ENCODE peak calls at places on chromosomes 11 and 22, in ten cellular contexts. One of them, this sample, is unnamed.
A peak's percentile ranks its signal among the peaks of the same experiment; 100 is the strongest.

GRCh38 chr11:61281581-61282250 is 13.4 kb downstream of the VWCE start:
- DNase-seq in NB4: peak; percentile 34
- DNase-seq in OCI-LY7: peak; percentile 39
- DNase-seq in psoas muscle: peak; percentile 64
- DNase-seq in sigmoid colon: peak; percentile 71
- DNase-seq in fibroblast of villous mesenchyme: peak; percentile 34
- DNase-seq in IMR-90: no peak
- DNase-seq in uterus: peak; percentile 49
- DNase-seq in cardiac muscle cell: peak; percentile 58
- DNase-seq in A549: peak; percentile 67
- DNase-seq in this sample: no peak

GRCh38 chr11:125454047-125454446 is 42.0 kb downstream of the FEZ1 start:
- DNase-seq in NB4: no peak
- DNase-seq in OCI-LY7: no peak
- DNase-seq in psoas muscle: no peak
- DNase-seq in sigmoid colon: no peak
- DNase-seq in fibroblast of villous mesenchyme: no peak
- DNase-seq in IMR-90: no peak
- DNase-seq in uterus: no peak
- DNase-seq in cardiac muscle cell: no peak
- DNase-seq in A549: no peak
- DNase-seq in this sample: no peak

GRCh38 chr11:102384419-102385052 is 37.5 kb downstream of the BIRC2 start:
- DNase-seq in NB4: no peak
- DNase-seq in OCI-LY7: no peak
- DNase-seq in psoas muscle: no peak
- DNase-seq in sigmoid colon: no peak
- DNase-seq in fibroblast of villous mesenchyme: no peak
- DNase-seq in IMR-90: no peak
- DNase-seq in uterus: peak; percentile 50
- DNase-seq in cardiac muscle cell: no peak
- DNase-seq in A549: no peak
- DNase-seq in this sample: no peak

GRCh38 chr11:3609416-3610265 is 32.2 kb downstream of the ART5 start:
- DNase-seq in NB4: peak; percentile 51
- DNase-seq in OCI-LY7: peak; percentile 51
- DNase-seq in psoas muscle: no peak
- DNase-seq in sigmoid colon: no peak
- DNase-seq in fibroblast of villous mesenchyme: peak; percentile 44
- DNase-seq in IMR-90: peak; percentile 37
- DNase-seq in uterus: no peak
- DNase-seq in cardiac muscle cell: peak; percentile 54
- DNase-seq in A549: peak; percentile 47
- DNase-seq in this sample: no peak

GRCh38 chr11:126978911-126979310 is 21.7 kb downstream of the KIRREL3 start:
- DNase-seq in NB4: no peak
- DNase-seq in OCI-LY7: no peak
- DNase-seq in psoas muscle: no peak
- DNase-seq in sigmoid colon: no peak
- DNase-seq in fibroblast of villous mesenchyme: no peak
- DNase-seq in IMR-90: no peak
- DNase-seq in uterus: no peak
- DNase-seq in cardiac muscle cell: no peak
- DNase-seq in A549: no peak
- DNase-seq in this sample: no peak

GRCh38 chr11:100929377-100929776 is 200.2 kb downstream of the PGR start:
- DNase-seq in NB4: no peak
- DNase-seq in OCI-LY7: no peak
- DNase-seq in psoas muscle: no peak
- DNase-seq in sigmoid colon: no peak
- DNase-seq in fibroblast of villous mesenchyme: peak; percentile 39
- DNase-seq in IMR-90: peak; percentile 81
- DNase-seq in uterus: no peak
- DNase-seq in cardiac muscle cell: peak; percentile 42
- DNase-seq in A549: no peak
- DNase-seq in this sample: no peak

GRCh38 chr22:36911887-36912661 is 1.4 kb upstream of the CSF2RB start:
- DNase-seq in NB4: no peak
- DNase-seq in OCI-LY7: no peak
- DNase-seq in psoas muscle: no peak
- DNase-seq in sigmoid colon: no peak
- DNase-seq in fibroblast of villous mesenchyme: no peak
- DNase-seq in IMR-90: no peak
- DNase-seq in uterus: no peak
- DNase-seq in cardiac muscle cell: peak; percentile 38
- DNase-seq in A549: no peak
- DNase-seq in this sample: no peak

GRCh38 chr11:3627291-3627690 is 14.5 kb downstream of the ART5 start:
- DNase-seq in NB4: no peak
- DNase-seq in OCI-LY7: no peak
- DNase-seq in psoas muscle: peak; percentile 10
- DNase-seq in sigmoid colon: no peak
- DNase-seq in fibroblast of villous mesenchyme: peak; percentile 55
- DNase-seq in IMR-90: peak; percentile 81
- DNase-seq in uterus: no peak
- DNase-seq in cardiac muscle cell: peak; percentile 60
- DNase-seq in A549: peak; percentile 36
- DNase-seq in this sample: no peak

GRCh38 chr11:128488471-128488870 is 98.9 kb downstream of the ETS1 start:
- DNase-seq in NB4: peak; percentile 96
- DNase-seq in OCI-LY7: no peak
- DNase-seq in psoas muscle: no peak
- DNase-seq in sigmoid colon: no peak
- DNase-seq in fibroblast of villous mesenchyme: peak; percentile 97
- DNase-seq in IMR-90: peak; percentile 98
- DNase-seq in uterus: no peak
- DNase-seq in cardiac muscle cell: peak; percentile 95
- DNase-seq in A549: no peak
- DNase-seq in this sample: peak; percentile 90

GRCh38 chr22:44583076-44583760 is 85.2 kb upstream of the RTL6 start:
- DNase-seq in NB4: peak; percentile 55
- DNase-seq in OCI-LY7: no peak
- DNase-seq in psoas muscle: peak; percentile 13
- DNase-seq in sigmoid colon: peak; percentile 38
- DNase-seq in fibroblast of villous mesenchyme: no peak
- DNase-seq in IMR-90: peak; percentile 32
- DNase-seq in uterus: peak; percentile 7
- DNase-seq in cardiac muscle cell: peak; percentile 46
- DNase-seq in A549: peak; percentile 18
- DNase-seq in this sample: no peak

GRCh38 chr22:43100223-43100622 is 10.3 kb upstream of the BIK start:
- DNase-seq in NB4: no peak
- DNase-seq in OCI-LY7: no peak
- DNase-seq in psoas muscle: no peak
- DNase-seq in sigmoid colon: no peak
- DNase-seq in fibroblast of villous mesenchyme: no peak
- DNase-seq in IMR-90: peak; percentile 68
- DNase-seq in uterus: no peak
- DNase-seq in cardiac muscle cell: no peak
- DNase-seq in A549: no peak
- DNase-seq in this sample: no peak

GRCh38 chr22:36409911-36410756 is 22.4 kb upstream of the MYH9 start:
- DNase-seq in NB4: no peak
- DNase-seq in OCI-LY7: peak; percentile 93
- DNase-seq in psoas muscle: peak; percentile 74
- DNase-seq in sigmoid colon: peak; percentile 78
- DNase-seq in fibroblast of villous mesenchyme: peak; percentile 60
- DNase-seq in IMR-90: no peak
- DNase-seq in uterus: peak; percentile 27
- DNase-seq in cardiac muscle cell: peak; percentile 83
- DNase-seq in A549: no peak
- DNase-seq in this sample: peak; percentile 59

GRCh38 chr22:48574776-48575566 is 1252.7 kb downstream of the BRD1 start:
- DNase-seq in NB4: no peak
- DNase-seq in OCI-LY7: no peak
- DNase-seq in psoas muscle: peak; percentile 51
- DNase-seq in sigmoid colon: no peak
- DNase-seq in fibroblast of villous mesenchyme: no peak
- DNase-seq in IMR-90: no peak
- DNase-seq in uterus: peak; percentile 31
- DNase-seq in cardiac muscle cell: peak; percentile 9
- DNase-seq in A549: peak; percentile 67
- DNase-seq in this sample: no peak
- H3K4me3 ChIP-seq in NB4: no peak overlapping the region
- H3K4me3 ChIP-seq in OCI-LY7: no peak overlapping the region
- H3K4me3 ChIP-seq in psoas muscle: no peak overlapping the region
- H3K4me3 ChIP-seq in sigmoid colon: no peak overlapping the region
- H3K4me3 ChIP-seq in fibroblast of villous mesenchyme: no peak overlapping the region
- H3K4me3 ChIP-seq in IMR-90: no peak overlapping the region
- H3K4me3 ChIP-seq in uterus: no peak overlapping the region
- H3K4me3 ChIP-seq in cardiac muscle cell: no peak overlapping the region
- H3K4me3 ChIP-seq in A549: peak overlapping the region; percentile 52
- H3K4me3 ChIP-seq in this sample: no peak overlapping the region

GRCh38 chr11:29448246-29448877 is 568.5 kb downstream of the KCNA4 start:
- DNase-seq in NB4: peak; percentile 4
- DNase-seq in OCI-LY7: peak; percentile 5
- DNase-seq in psoas muscle: no peak
- DNase-seq in sigmoid colon: no peak
- DNase-seq in fibroblast of villous mesenchyme: no peak
- DNase-seq in IMR-90: peak; percentile 25
- DNase-seq in uterus: no peak
- DNase-seq in cardiac muscle cell: peak; percentile 69
- DNase-seq in A549: peak; percentile 22
- DNase-seq in this sample: peak; percentile 31
- TF ChIP-seq CTCF in NB4: no peak
- TF ChIP-seq CTCF in OCI-LY7: no peak
- TF ChIP-seq CTCF in psoas muscle: no peak
- TF ChIP-seq CTCF in sigmoid colon: no peak
- TF ChIP-seq CTCF in fibroblast of villous mesenchyme: peak; percentile 18
- TF ChIP-seq CTCF in IMR-90: peak; percentile 49
- TF ChIP-seq CTCF in uterus: peak; percentile 20
- TF ChIP-seq CTCF in cardiac muscle cell: peak; percentile 58
- TF ChIP-seq CTCF in A549: peak; percentile 56
- TF ChIP-seq CTCF in this sample: peak; percentile 47

GRCh38 chr11:132427611-132428010 is 1057.2 kb downstream of the NTM start:
- DNase-seq in NB4: no peak
- DNase-seq in OCI-LY7: no peak
- DNase-seq in psoas muscle: no peak
- DNase-seq in sigmoid colon: no peak
- DNase-seq in fibroblast of villous mesenchyme: no peak
- DNase-seq in IMR-90: no peak
- DNase-seq in uterus: no peak
- DNase-seq in cardiac muscle cell: peak; percentile 19
- DNase-seq in A549: no peak
- DNase-seq in this sample: peak; percentile 45
- H3K4me3 ChIP-seq in NB4: no peak overlapping the region
- H3K4me3 ChIP-seq in OCI-LY7: no peak overlapping the region
- H3K4me3 ChIP-seq in psoas muscle: no peak overlapping the region
- H3K4me3 ChIP-seq in sigmoid colon: no peak overlapping the region
- H3K4me3 ChIP-seq in fibroblast of villous mesenchyme: no peak overlapping the region
- H3K4me3 ChIP-seq in IMR-90: no peak overlapping the region
- H3K4me3 ChIP-seq in uterus: no peak overlapping the region
- H3K4me3 ChIP-seq in cardiac muscle cell: no peak overlapping the region
- H3K4me3 ChIP-seq in A549: no peak overlapping the region
- H3K4me3 ChIP-seq in this sample: no peak overlapping the region

GRCh38 chr22:17369553-17370035 is 334 bp downstream of the CECR2 start:
- DNase-seq in NB4: peak; percentile 66
- DNase-seq in OCI-LY7: peak; percentile 30
- DNase-seq in psoas muscle: peak; percentile 78
- DNase-seq in sigmoid colon: no peak
- DNase-seq in fibroblast of villous mesenchyme: no peak
- DNase-seq in IMR-90: no peak
- DNase-seq in uterus: peak; percentile 19
- DNase-seq in cardiac muscle cell: peak; percentile 60
- DNase-seq in A549: no peak
- DNase-seq in this sample: no peak
- TF ChIP-seq CTCF in NB4: no peak
- TF ChIP-seq CTCF in OCI-LY7: no peak
- TF ChIP-seq CTCF in psoas muscle: no peak
- TF ChIP-seq CTCF in sigmoid colon: no peak
- TF ChIP-seq CTCF in fibroblast of villous mesenchyme: no peak
- TF ChIP-seq CTCF in IMR-90: no peak
- TF ChIP-seq CTCF in uterus: no peak
- TF ChIP-seq CTCF in cardiac muscle cell: no peak
- TF ChIP-seq CTCF in A549: no peak
- TF ChIP-seq CTCF in this sample: no peak